ENCODE peak calls at places on chromosomes 1 and 21, in seven cellular contexts. One of them, this sample, is unnamed. For H3K27me3 and H3K9me3, the result is how much of the 10 kb centered on the place peaks cover.

GRCh38 chr1:183147735-183148134 is 38.3 kb upstream of the LAMC2 start:
- DNase-seq in MM.1S: no peak
- DNase-seq in body of pancreas: no peak
- DNase-seq in K562: no peak
- DNase-seq in pancreas: no peak
- DNase-seq in neuronal stem cell: no peak
- DNase-seq in CD8-positive, alpha-beta T cell: no peak
- DNase-seq in this sample: no peak

GRCh38 chr1:151371340-151371739 is 1.2 kb downstream of the SELENBP1 start:
- DNase-seq in neuronal stem cell: no peak
- DNase-seq in body of pancreas: peak
- DNase-seq in MM.1S: no peak
- DNase-seq in K562: no peak
- DNase-seq in CD8-positive, alpha-beta T cell: no peak
- DNase-seq in pancreas: peak
- DNase-seq in this sample: no peak

GRCh38 chr1:59173721-59174120 is 123.2 kb upstream of the FGGY start:
- DNase-seq in K562: no peak
- DNase-seq in neuronal stem cell: no peak
- DNase-seq in pancreas: no peak
- DNase-seq in body of pancreas: no peak
- DNase-seq in CD8-positive, alpha-beta T cell: no peak
- DNase-seq in MM.1S: no peak
- DNase-seq in this sample: no peak

GRCh38 chr1:150528997-150529396 is 13.4 kb downstream of the FALEC start:
- DNase-seq in K562: no peak
- DNase-seq in body of pancreas: peak
- DNase-seq in neuronal stem cell: no peak
- DNase-seq in CD8-positive, alpha-beta T cell: no peak
- DNase-seq in pancreas: no peak
- DNase-seq in MM.1S: no peak
- DNase-seq in this sample: no peak

GRCh38 chr1:25780318-25781129 is 19.5 kb upstream of the SELENON start:
- DNase-seq in K562: no peak
- DNase-seq in neuronal stem cell: no peak
- DNase-seq in body of pancreas: no peak
- DNase-seq in CD8-positive, alpha-beta T cell: no peak
- DNase-seq in MM.1S: no peak
- DNase-seq in pancreas: no peak
- DNase-seq in this sample: no peak

GRCh38 chr1:15923241-15923640 is 52.7 kb downstream of the ZBTB17 start:
- DNase-seq in MM.1S: no peak
- DNase-seq in K562: no peak
- DNase-seq in pancreas: no peak
- DNase-seq in neuronal stem cell: no peak
- DNase-seq in body of pancreas: no peak
- DNase-seq in CD8-positive, alpha-beta T cell: no peak
- DNase-seq in this sample: no peak

GRCh38 chr1:192575499-192576189 is at the start of gene RGS1:
- DNase-seq in CD8-positive, alpha-beta T cell: peak
- DNase-seq in MM.1S: peak
- DNase-seq in K562: no peak
- DNase-seq in pancreas: no peak
- DNase-seq in body of pancreas: no peak
- DNase-seq in neuronal stem cell: no peak
- DNase-seq in this sample: peak

GRCh38 chr1:68104155-68104554 is 53.7 kb upstream of the DIRAS3 start:
- DNase-seq in body of pancreas: no peak
- DNase-seq in neuronal stem cell: no peak
- DNase-seq in CD8-positive, alpha-beta T cell: no peak
- DNase-seq in pancreas: no peak
- DNase-seq in K562: no peak
- DNase-seq in MM.1S: no peak
- DNase-seq in this sample: no peak

GRCh38 chr1:97186381-97186780 is 464.8 kb downstream of the PTBP2 start:
- DNase-seq in MM.1S: no peak
- DNase-seq in K562: no peak
- DNase-seq in neuronal stem cell: no peak
- DNase-seq in pancreas: no peak
- DNase-seq in body of pancreas: no peak
- DNase-seq in CD8-positive, alpha-beta T cell: no peak
- DNase-seq in this sample: no peak

GRCh38 chr1:35490250-35490649 is 67.0 kb downstream of the KIAA0319L start:
- DNase-seq in body of pancreas: no peak
- DNase-seq in MM.1S: no peak
- DNase-seq in CD8-positive, alpha-beta T cell: no peak
- DNase-seq in neuronal stem cell: no peak
- DNase-seq in pancreas: no peak
- DNase-seq in K562: no peak
- DNase-seq in this sample: no peak

GRCh38 chr1:31782766-31783410 is 18.7 kb upstream of the ADGRB2 start:
- DNase-seq in MM.1S: no peak
- DNase-seq in pancreas: no peak
- DNase-seq in K562: no peak
- DNase-seq in CD8-positive, alpha-beta T cell: no peak
- DNase-seq in neuronal stem cell: no peak
- DNase-seq in body of pancreas: no peak
- DNase-seq in this sample: no peak

GRCh38 chr1:225565845-225566244 is 87.1 kb downstream of the ENAH start:
- DNase-seq in K562: no peak
- DNase-seq in body of pancreas: no peak
- DNase-seq in CD8-positive, alpha-beta T cell: no peak
- DNase-seq in pancreas: no peak
- DNase-seq in neuronal stem cell: no peak
- DNase-seq in MM.1S: no peak
- DNase-seq in this sample: no peak

GRCh38 chr1:17117451-17118265 is 1.6 kb downstream of the PADI2 start:
- DNase-seq in body of pancreas: peak
- DNase-seq in pancreas: peak
- DNase-seq in neuronal stem cell: no peak
- DNase-seq in CD8-positive, alpha-beta T cell: no peak
- DNase-seq in K562: no peak
- DNase-seq in MM.1S: no peak
- DNase-seq in this sample: no peak

GRCh38 chr1:212860713-212861581 is 2.9 kb downstream of the FLVCR1 start:
- DNase-seq in pancreas: no peak
- DNase-seq in K562: peak
- DNase-seq in body of pancreas: no peak
- DNase-seq in CD8-positive, alpha-beta T cell: no peak
- DNase-seq in neuronal stem cell: no peak
- DNase-seq in MM.1S: no peak
- DNase-seq in this sample: no peak

GRCh38 chr1:219716611-219717114 is 103.8 kb upstream of the ZC3H11B start:
- DNase-seq in neuronal stem cell: no peak
- DNase-seq in pancreas: no peak
- DNase-seq in K562: no peak
- DNase-seq in MM.1S: no peak
- DNase-seq in body of pancreas: no peak
- DNase-seq in CD8-positive, alpha-beta T cell: no peak
- DNase-seq in this sample: no peak

GRCh38 chr1:150543500-150544143 is 5.6 kb upstream of the ADAMTSL4 start:
- DNase-seq in MM.1S: no peak
- DNase-seq in body of pancreas: no peak
- DNase-seq in neuronal stem cell: no peak
- DNase-seq in CD8-positive, alpha-beta T cell: no peak
- DNase-seq in K562: no peak
- DNase-seq in pancreas: no peak
- DNase-seq in this sample: no peak

GRCh38 chr1:166927701-166928100 is 47.6 kb downstream of the ILDR2 start:
- DNase-seq in MM.1S: no peak
- DNase-seq in body of pancreas: no peak
- DNase-seq in neuronal stem cell: no peak
- DNase-seq in CD8-positive, alpha-beta T cell: no peak
- DNase-seq in pancreas: no peak
- DNase-seq in K562: no peak
- DNase-seq in this sample: no peak

GRCh38 chr1:223504741-223505140 is 111.5 kb downstream of the CCDC185 start:
- DNase-seq in MM.1S: no peak
- DNase-seq in neuronal stem cell: no peak
- DNase-seq in CD8-positive, alpha-beta T cell: no peak
- DNase-seq in K562: no peak
- DNase-seq in pancreas: peak
- DNase-seq in body of pancreas: peak
- DNase-seq in this sample: no peak

GRCh38 chr1:239755107-239755506 is 336.6 kb upstream of the FMN2 start:
- DNase-seq in body of pancreas: no peak
- DNase-seq in CD8-positive, alpha-beta T cell: no peak
- DNase-seq in K562: no peak
- DNase-seq in pancreas: no peak
- DNase-seq in neuronal stem cell: no peak
- DNase-seq in MM.1S: no peak
- DNase-seq in this sample: no peak

GRCh38 chr1:212928323-212929281 is 21.7 kb upstream of the VASH2 start:
- DNase-seq in neuronal stem cell: no peak
- DNase-seq in MM.1S: no peak
- DNase-seq in pancreas: no peak
- DNase-seq in CD8-positive, alpha-beta T cell: no peak
- DNase-seq in body of pancreas: no peak
- DNase-seq in K562: no peak
- DNase-seq in this sample: no peak

GRCh38 chr1:84782311-84782771 is 92.1 kb upstream of the SSX2IP start:
- DNase-seq in body of pancreas: peak
- DNase-seq in neuronal stem cell: peak
- DNase-seq in K562: peak
- DNase-seq in MM.1S: peak
- DNase-seq in pancreas: peak
- DNase-seq in CD8-positive, alpha-beta T cell: peak
- DNase-seq in this sample: peak

GRCh38 chr21:38912355-38912619 is 106.6 kb downstream of the ETS2 start:
- DNase-seq in CD8-positive, alpha-beta T cell: no peak
- DNase-seq in MM.1S: no peak
- DNase-seq in K562: no peak
- DNase-seq in pancreas: no peak
- DNase-seq in neuronal stem cell: no peak
- DNase-seq in body of pancreas: no peak
- DNase-seq in this sample: no peak

GRCh38 chr1:37255111-37255795 is 219.1 kb upstream of the ZC3H12A start:
- DNase-seq in neuronal stem cell: peak
- DNase-seq in pancreas: peak
- DNase-seq in MM.1S: no peak
- DNase-seq in CD8-positive, alpha-beta T cell: no peak
- DNase-seq in body of pancreas: peak
- DNase-seq in K562: peak
- DNase-seq in this sample: no peak

GRCh38 chr1:118116401-118116800 is 68.6 kb downstream of the SPAG17 start:
- DNase-seq in MM.1S: no peak
- DNase-seq in body of pancreas: no peak
- DNase-seq in neuronal stem cell: no peak
- DNase-seq in CD8-positive, alpha-beta T cell: no peak
- DNase-seq in pancreas: no peak
- DNase-seq in K562: no peak
- DNase-seq in this sample: no peak

GRCh38 chr1:164180824-164181223 is 378.2 kb upstream of the PBX1 start:
- DNase-seq in neuronal stem cell: no peak
- DNase-seq in K562: no peak
- DNase-seq in MM.1S: no peak
- DNase-seq in CD8-positive, alpha-beta T cell: no peak
- DNase-seq in body of pancreas: no peak
- DNase-seq in pancreas: no peak
- DNase-seq in this sample: no peak

GRCh38 chr1:36950588-36950987 is 83.7 kb downstream of the GRIK3 start:
- DNase-seq in body of pancreas: no peak
- DNase-seq in neuronal stem cell: no peak
- DNase-seq in K562: no peak
- DNase-seq in MM.1S: no peak
- DNase-seq in CD8-positive, alpha-beta T cell: no peak
- DNase-seq in pancreas: no peak
- DNase-seq in this sample: no peak

GRCh38 chr1:37676281-37677243 is 15.8 kb upstream of the CDCA8 start:
- DNase-seq in body of pancreas: no peak
- DNase-seq in K562: no peak
- DNase-seq in MM.1S: peak
- DNase-seq in neuronal stem cell: no peak
- DNase-seq in CD8-positive, alpha-beta T cell: no peak
- DNase-seq in pancreas: no peak
- DNase-seq in this sample: no peak

GRCh38 chr1:184533915-184534314 is 147.1 kb downstream of the C1orf21 start:
- DNase-seq in K562: no peak
- DNase-seq in pancreas: no peak
- DNase-seq in MM.1S: no peak
- DNase-seq in neuronal stem cell: no peak
- DNase-seq in CD8-positive, alpha-beta T cell: no peak
- DNase-seq in body of pancreas: no peak
- DNase-seq in this sample: no peak

GRCh38 chr1:10806966-10807365 is 10.5 kb upstream of the CASZ1 start:
- DNase-seq in pancreas: no peak
- DNase-seq in neuronal stem cell: no peak
- DNase-seq in MM.1S: no peak
- DNase-seq in body of pancreas: no peak
- DNase-seq in K562: no peak
- DNase-seq in CD8-positive, alpha-beta T cell: no peak
- DNase-seq in this sample: no peak
- H3K27me3 ChIP-seq in pancreas: under half
- H3K27me3 ChIP-seq in neuronal stem cell: under half
- H3K27me3 ChIP-seq in MM.1S: half or more
- H3K27me3 ChIP-seq in body of pancreas: under half
- H3K27me3 ChIP-seq in K562: half or more
- H3K27me3 ChIP-seq in CD8-positive, alpha-beta T cell: under half
- H3K27me3 ChIP-seq in this sample: under half

GRCh38 chr1:4599951-4600481 is 54.4 kb upstream of the AJAP1 start:
- DNase-seq in neuronal stem cell: no peak
- DNase-seq in CD8-positive, alpha-beta T cell: no peak
- DNase-seq in MM.1S: no peak
- DNase-seq in body of pancreas: no peak
- DNase-seq in K562: no peak
- DNase-seq in pancreas: no peak
- DNase-seq in this sample: no peak
- H3K9me3 ChIP-seq in neuronal stem cell: under half
- H3K9me3 ChIP-seq in CD8-positive, alpha-beta T cell: under half
- H3K9me3 ChIP-seq in MM.1S: under half
- H3K9me3 ChIP-seq in body of pancreas: under half
- H3K9me3 ChIP-seq in K562: under half
- H3K9me3 ChIP-seq in pancreas: under half
- H3K9me3 ChIP-seq in this sample: under half

DNA sequence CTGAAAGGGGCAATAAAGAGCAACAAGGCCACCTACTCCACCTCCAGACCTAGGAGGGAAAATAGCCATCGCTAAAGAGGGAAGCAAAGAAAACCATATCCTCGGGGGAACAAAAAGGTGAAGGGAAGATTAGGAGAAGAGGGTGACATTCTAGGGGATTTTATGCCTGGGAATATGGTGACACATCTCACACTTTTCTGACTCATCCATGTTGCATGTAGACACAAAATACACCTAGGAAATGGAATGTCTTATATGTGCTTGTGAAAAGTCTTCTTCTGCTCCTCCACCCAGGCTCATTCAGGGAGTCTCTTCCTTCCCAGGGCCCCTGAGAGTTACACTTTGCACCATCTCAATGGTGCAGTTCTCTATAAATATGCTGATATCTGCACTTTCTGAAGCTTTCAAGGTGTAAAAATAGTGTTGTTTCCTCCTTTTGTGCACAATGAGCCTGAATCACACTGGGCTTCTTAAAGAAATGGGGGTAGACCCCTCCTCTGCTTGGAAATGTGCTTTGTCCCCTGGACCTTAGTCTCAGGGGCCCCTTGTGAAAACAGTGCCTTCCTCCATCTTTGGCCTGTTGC is 195.9 kb downstream of the CYYR1 start:
- DNase-seq in CD8-positive, alpha-beta T cell: no peak
- DNase-seq in body of pancreas: no peak
- DNase-seq in K562: no peak
- DNase-seq in MM.1S: peak
- DNase-seq in pancreas: no peak
- DNase-seq in neuronal stem cell: no peak
- DNase-seq in this sample: no peak
- H3K27ac ChIP-seq in CD8-positive, alpha-beta T cell: no peak
- H3K27ac ChIP-seq in body of pancreas: no peak
- H3K27ac ChIP-seq in K562: no peak
- H3K27ac ChIP-seq in MM.1S: no peak
- H3K27ac ChIP-seq in pancreas: no peak
- H3K27ac ChIP-seq in neuronal stem cell: no peak
- H3K27ac ChIP-seq in this sample: no peak

GRCh38 chr1:108750476-108751191 is 4.2 kb downstream of the STXBP3 start:
- DNase-seq in pancreas: no peak
- DNase-seq in MM.1S: no peak
- DNase-seq in neuronal stem cell: no peak
- DNase-seq in K562: no peak
- DNase-seq in CD8-positive, alpha-beta T cell: no peak
- DNase-seq in body of pancreas: no peak
- DNase-seq in this sample: no peak
- H3K27me3 ChIP-seq in pancreas: under half
- H3K27me3 ChIP-seq in MM.1S: under half
- H3K27me3 ChIP-seq in neuronal stem cell: under half
- H3K27me3 ChIP-seq in K562: under half
- H3K27me3 ChIP-seq in CD8-positive, alpha-beta T cell: under half
- H3K27me3 ChIP-seq in body of pancreas: under half
- H3K27me3 ChIP-seq in this sample: under half

This sample was measured in naive thymus-derived CD4-positive, alpha-beta T cell.